ENCODE peak calls at places on chromosomes 12 and 14, in five cellular contexts. O is pancreas, A is esophagus muscularis mucosa, E is dorsolateral prefrontal cortex, Q is nephron progenitor cell. Y is an unnamed sample.

GRCh38 chr12:9687228-9687627 is 17.7 kb downstream of the CLEC2D start:
- DNase-seq in O (no peak), A (no peak), E (no peak), Q (no peak), Y (no peak)

GRCh38 chr12:53505086-53505485 is 2.2 kb downstream of the NPFF start:
- DNase-seq in O (no peak), A (no peak), E (peak; percentile 56), Q (no peak), Y (no peak)

GRCh38 chr12:86669010-86669409 is 412.8 kb upstream of the MGAT4C start:
- DNase-seq in O (no peak), A (no peak), E (no peak), Q (no peak), Y (no peak)

GRCh38 chr12:115811929-115812328 is 465.6 kb downstream of the MED13L start:
- DNase-seq in O (no peak), A (no peak), E (no peak), Q (no peak), Y (no peak)

GRCh38 chr12:28217805-28218204 is 27.5 kb downstream of the CCDC91 start:
- DNase-seq in O (no peak), A (no peak), E (no peak), Q (no peak), Y (no peak)

GRCh38 chr14:80055226-80055625 is 156.1 kb downstream of the DIO2 start:
- DNase-seq in O (no peak), A (no peak), E (no peak), Q (no peak), Y (no peak)

GRCh38 chr12:40032433-40033259 is 73.2 kb downstream of the SLC2A13 start:
- DNase-seq in O (no peak), A (no peak), E (no peak), Q (no peak), Y (no peak)

GRCh38 chr12:82627799-82628198 is 58.9 kb upstream of the TMTC2 start:
- DNase-seq in O (no peak), A (no peak), E (no peak), Q (no peak), Y (no peak)

GRCh38 chr12:95762123-95762785 is 28.3 kb downstream of the NTN4 start:
- DNase-seq in O (no peak), A (no peak), E (no peak), Q (no peak), Y (no peak)

GRCh38 chr12:55930771-55931316 is at the start of gene DGKA:
- DNase-seq in O (no peak), A (no peak), E (no peak), Q (peak; percentile 20), Y (no peak)

GRCh38 chr12:104154286-104154685 is 16.3 kb upstream of the NFYB start:
- DNase-seq in O (no peak), A (no peak), E (no peak), Q (no peak), Y (no peak)

DNA sequence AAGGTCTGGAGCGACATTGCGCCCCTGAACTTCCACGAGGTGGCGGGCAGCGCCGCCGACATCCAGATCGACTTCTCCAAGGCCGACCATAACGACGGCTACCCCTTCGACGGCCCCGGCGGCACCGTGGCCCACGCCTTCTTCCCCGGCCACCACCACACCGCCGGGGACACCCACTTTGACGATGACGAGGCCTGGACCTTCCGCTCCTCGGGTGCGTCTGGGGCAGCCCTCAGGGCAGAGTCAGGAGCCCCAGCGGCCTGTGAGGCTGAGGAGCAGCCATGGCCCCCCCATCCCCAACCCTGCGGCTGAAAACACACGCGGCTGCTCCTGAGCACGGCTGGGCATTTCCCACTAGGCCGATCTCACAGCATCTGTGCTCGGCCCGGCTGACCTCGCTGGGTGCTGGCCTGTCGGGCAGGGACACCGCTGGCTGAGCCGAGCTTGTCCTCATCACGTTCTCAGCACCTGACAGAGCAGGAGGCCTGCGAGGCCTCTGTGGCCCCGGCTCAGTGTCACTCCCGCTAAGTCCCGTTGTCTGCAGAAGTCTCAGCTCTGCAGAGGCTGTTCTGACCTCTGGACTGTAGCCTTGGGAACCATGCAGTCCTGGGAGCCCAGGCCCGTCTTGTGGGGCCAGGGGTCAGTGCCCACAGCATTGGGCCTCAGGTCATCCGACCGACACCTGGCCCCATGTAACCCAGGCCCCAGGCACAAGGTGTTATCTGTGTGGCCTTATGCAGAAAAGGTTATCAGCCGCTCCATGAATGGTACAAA is 12.6 kb downstream of the MMP17 start:
- DNase-seq in O (no peak), A (no peak), E (no peak), Q (no peak), Y (no peak)
- TF ChIP-seq CTCF in O (no peak), A (no peak), E (no peak), Q (no peak), Y (no peak)

GRCh38 chr12:21248679-21249078 is 86.0 kb downstream of the SLCO1A2 start:
- DNase-seq in O (no peak), A (no peak), E (no peak), Q (no peak), Y (no peak)
- TF ChIP-seq CTCF in O (no peak), A (no peak), E (peak; percentile 22), Q (no peak), Y (peak; percentile 39)

GRCh38 chr12:65937181-65937641 is 112.9 kb downstream of the HMGA2 start:
- DNase-seq in O (no peak), A (no peak), E (no peak), Q (no peak), Y (no peak)

GRCh38 chr12:65940744-65941143 is 116.5 kb downstream of the HMGA2 start:
- DNase-seq in O (no peak), A (no peak), E (no peak), Q (no peak), Y (no peak)

GRCh38 chr12:65936529-65936911 is 112.2 kb downstream of the HMGA2 start:
- DNase-seq in O (no peak), A (no peak), E (no peak), Q (no peak), Y (no peak)

GRCh38 chr12:65937806-65938205 is 113.5 kb downstream of the HMGA2 start:
- DNase-seq in O (no peak), A (no peak), E (no peak), Q (no peak), Y (no peak)

DNA sequence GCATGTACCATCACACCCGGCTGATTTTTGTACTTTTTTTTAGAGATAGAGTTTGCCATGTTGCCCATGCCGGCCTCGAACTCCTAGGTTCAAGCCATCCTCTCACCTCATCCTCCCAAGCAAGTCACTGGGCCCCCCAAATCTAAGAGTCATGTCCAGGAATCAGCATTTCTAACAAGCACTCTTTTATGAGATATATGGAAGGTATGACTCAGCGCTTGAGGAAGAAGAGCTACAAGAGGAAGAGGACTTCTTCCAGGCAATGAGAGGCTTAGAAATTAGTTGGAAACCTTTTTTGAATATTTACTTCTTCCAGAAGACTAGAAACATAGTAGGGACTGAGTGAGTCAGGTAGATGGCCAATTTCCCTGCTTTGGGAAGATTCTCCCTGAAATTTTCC is 114.5 kb downstream of the HMGA2 start:
- DNase-seq in O (no peak), A (no peak), E (no peak), Q (no peak), Y (no peak)
- TF ChIP-seq CTCF in O (no peak), A (no peak), E (no peak), Q (no peak), Y (no peak)

DNA sequence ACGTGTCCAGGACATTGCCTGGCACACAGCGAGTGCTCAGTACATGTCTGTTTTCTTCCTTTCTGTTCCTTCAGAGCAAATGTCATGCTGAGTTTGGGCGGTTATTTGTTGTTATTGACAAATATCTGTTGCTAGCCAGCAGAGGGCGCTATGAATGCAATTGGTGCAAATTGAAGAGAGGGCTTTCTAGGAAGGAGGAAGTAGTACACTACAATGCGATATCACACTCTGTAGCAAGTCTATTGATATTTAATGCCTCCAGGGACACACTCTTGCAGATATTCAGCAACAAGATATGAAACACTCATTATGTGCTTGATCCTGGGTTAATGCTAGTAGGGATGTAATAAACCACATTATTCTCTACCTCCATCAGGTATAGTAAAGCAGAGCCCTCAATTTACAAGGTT is 267.3 kb upstream of the SRRM4 start:
- DNase-seq in O (peak; percentile 3), A (no peak), E (no peak), Q (peak; percentile 60), Y (no peak)
- TF ChIP-seq CTCF in O (no peak), A (peak; percentile 9), E (peak; percentile 67), Q (peak; percentile 61), Y (peak; percentile 84)

DNA sequence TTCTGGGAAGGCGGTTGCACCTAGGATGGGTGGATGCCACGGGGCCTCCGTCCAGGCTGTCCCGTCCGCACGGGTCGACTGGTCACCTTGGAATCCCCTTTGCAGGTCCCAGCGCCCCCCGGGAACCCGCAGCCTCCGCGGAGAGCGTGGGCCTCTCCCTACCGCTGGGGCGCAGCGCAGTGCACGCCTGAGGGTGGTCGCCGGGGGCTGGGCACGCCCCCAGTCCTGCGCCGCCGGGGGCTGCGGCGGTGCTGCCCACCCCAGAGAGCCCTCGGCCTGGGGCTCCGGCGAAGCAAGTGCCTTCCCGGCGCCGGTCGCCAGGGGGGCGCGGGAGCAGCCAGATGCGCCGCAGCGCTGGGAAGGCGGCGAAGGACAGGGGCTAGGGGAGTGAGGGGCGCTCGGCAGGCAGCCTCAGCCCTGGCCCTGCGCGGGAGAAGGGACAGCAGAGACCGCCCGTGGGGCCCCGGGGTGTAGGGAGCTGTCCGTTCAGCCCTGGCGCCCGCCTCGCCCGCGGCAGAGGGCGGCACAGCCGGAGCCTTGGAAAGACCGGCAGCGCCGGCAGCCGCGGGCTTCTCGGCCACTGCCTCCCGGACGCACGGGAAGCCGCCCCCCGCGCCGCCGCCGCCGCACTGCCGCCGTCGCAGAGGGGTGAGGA is 527 bp downstream of the ZDHHC22 start:
- DNase-seq in O (no peak), A (no peak), E (peak; percentile 66), Q (peak; percentile 88), Y (no peak)
- TF ChIP-seq CTCF in O (no peak), A (peak; percentile 14), E (peak; percentile 33), Q (peak; percentile 71), Y (peak; percentile 81)

GRCh38 chr14:38868415-38869290 is 234.4 kb downstream of the SEC23A start:
- DNase-seq in O (no peak), A (no peak), E (no peak), Q (no peak), Y (no peak)
- TF ChIP-seq CTCF in O (no peak), A (no peak), E (no peak), Q (no peak), Y (no peak)

DNA sequence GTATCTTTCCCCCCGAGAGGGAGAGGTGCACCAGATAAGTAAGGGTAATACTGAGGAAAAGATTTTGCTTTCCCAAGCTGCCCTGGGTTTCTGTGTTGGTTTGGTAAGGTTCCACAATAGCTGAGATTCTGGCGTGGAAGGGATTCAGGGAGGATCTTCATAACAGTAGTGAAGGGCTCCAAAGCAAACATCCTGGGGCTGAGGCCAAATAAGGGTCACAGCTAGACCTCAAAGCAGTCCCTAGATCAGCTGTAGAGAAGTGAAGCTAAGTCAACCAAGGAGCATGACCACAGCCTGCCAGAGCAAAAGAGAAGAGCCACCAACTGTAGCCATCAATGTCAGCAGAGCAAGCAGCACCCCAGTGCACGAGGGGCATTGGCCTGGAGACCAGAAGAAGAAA is 73.2 kb upstream of the SLC35F4 start:
- DNase-seq in O (no peak), A (no peak), E (no peak), Q (no peak), Y (no peak)
- TF ChIP-seq CTCF in O (no peak), A (no peak), E (no peak), Q (no peak), Y (no peak)